ENCODE peak calls at places on chromosomes 7 and 10, in four cellular contexts. One of them, this sample, is unnamed.

GRCh38 chr7:143323650-143324049 is 7.7 kb downstream of the CLCN1 start:
- DNase-seq in adrenal gland: no peak
- DNase-seq in uterus: no peak
- DNase-seq in tibial nerve: no peak
- DNase-seq in this sample: no peak

GRCh38 chr7:117669818-117670217 is 190.0 kb downstream of the CFTR start:
- DNase-seq in adrenal gland: no peak
- DNase-seq in uterus: no peak
- DNase-seq in tibial nerve: no peak
- DNase-seq in this sample: no peak

GRCh38 chr10:117165557-117166419 is 27.7 kb upstream of the VAX1 start:
- DNase-seq in adrenal gland: peak
- DNase-seq in uterus: no peak
- DNase-seq in tibial nerve: no peak
- DNase-seq in this sample: peak

GRCh38 chr7:71705901-71706300 is 574.0 kb downstream of the GALNT17 start:
- DNase-seq in adrenal gland: no peak
- DNase-seq in uterus: no peak
- DNase-seq in tibial nerve: no peak
- DNase-seq in this sample: no peak

GRCh38 chr7:30654296-30655090 is 27.8 kb downstream of the CRHR2 start:
- DNase-seq in adrenal gland: no peak
- DNase-seq in uterus: no peak
- DNase-seq in tibial nerve: no peak
- DNase-seq in this sample: no peak

GRCh38 chr10:48536226-48536500 is 68.7 kb downstream of the ARHGAP22 start:
- DNase-seq in adrenal gland: no peak
- DNase-seq in uterus: no peak
- DNase-seq in tibial nerve: no peak
- DNase-seq in this sample: no peak

GRCh38 chr10:43118631-43119415 is 19.4 kb upstream of the CSGALNACT2 start:
- DNase-seq in adrenal gland: no peak
- DNase-seq in uterus: no peak
- DNase-seq in tibial nerve: no peak
- DNase-seq in this sample: no peak

GRCh38 chr10:60853107-60853506 is 74.8 kb downstream of the CDK1 start:
- DNase-seq in adrenal gland: no peak
- DNase-seq in uterus: no peak
- DNase-seq in tibial nerve: no peak
- DNase-seq in this sample: no peak

GRCh38 chr10:100799881-100800280 is 54.5 kb downstream of the PAX2 start:
- DNase-seq in adrenal gland: no peak
- DNase-seq in uterus: no peak
- DNase-seq in tibial nerve: no peak
- DNase-seq in this sample: no peak

GRCh38 chr10:92124524-92125168 is 166.2 kb downstream of the CPEB3 start:
- DNase-seq in adrenal gland: peak
- DNase-seq in uterus: no peak
- DNase-seq in tibial nerve: no peak
- DNase-seq in this sample: no peak

GRCh38 chr10:116264296-116264695 is 8.7 kb downstream of the GFRA1 start:
- DNase-seq in adrenal gland: no peak
- DNase-seq in uterus: no peak
- DNase-seq in tibial nerve: no peak
- DNase-seq in this sample: no peak

GRCh38 chr10:17290226-17290625 is 62.2 kb downstream of the VIM start:
- DNase-seq in adrenal gland: no peak
- DNase-seq in uterus: no peak
- DNase-seq in tibial nerve: no peak
- DNase-seq in this sample: no peak

GRCh38 chr7:134625571-134625970 is 21.1 kb upstream of the BPGM start:
- DNase-seq in adrenal gland: no peak
- DNase-seq in uterus: no peak
- DNase-seq in tibial nerve: no peak
- DNase-seq in this sample: no peak

GRCh38 chr10:132254841-132255240 is 52.9 kb downstream of the STK32C start:
- DNase-seq in adrenal gland: no peak
- DNase-seq in uterus: no peak
- DNase-seq in tibial nerve: no peak
- DNase-seq in this sample: no peak

GRCh38 chr10:48833674-48834073 is 106.0 kb downstream of the LRRC18 start:
- DNase-seq in adrenal gland: no peak
- DNase-seq in uterus: no peak
- DNase-seq in tibial nerve: no peak
- DNase-seq in this sample: no peak

GRCh38 chr10:30701471-30702173 is 72.1 kb upstream of the LYZL2 start:
- DNase-seq in adrenal gland: peak
- DNase-seq in uterus: no peak
- DNase-seq in tibial nerve: no peak
- DNase-seq in this sample: no peak

GRCh38 chr7:139431010-139431409 is 52.5 kb downstream of the KLRG2 start:
- DNase-seq in adrenal gland: no peak
- DNase-seq in uterus: no peak
- DNase-seq in tibial nerve: no peak
- DNase-seq in this sample: no peak

GRCh38 chr10:131068760-131069159 is 242.8 kb downstream of the TCERG1L start:
- DNase-seq in adrenal gland: no peak
- DNase-seq in uterus: no peak
- DNase-seq in tibial nerve: no peak
- DNase-seq in this sample: no peak

GRCh38 chr7:158029431-158029938 is 558.1 kb downstream of the PTPRN2 start:
- DNase-seq in adrenal gland: no peak
- DNase-seq in uterus: no peak
- DNase-seq in tibial nerve: no peak
- DNase-seq in this sample: no peak

GRCh38 chr7:1386623-1387220 is 72.5 kb downstream of the MICALL2 start:
- DNase-seq in adrenal gland: no peak
- DNase-seq in uterus: no peak
- DNase-seq in tibial nerve: no peak
- DNase-seq in this sample: no peak

GRCh38 chr10:131858583-131859340 is 42.0 kb upstream of the PPP2R2D start:
- DNase-seq in adrenal gland: no peak
- DNase-seq in uterus: no peak
- DNase-seq in tibial nerve: no peak
- DNase-seq in this sample: no peak

GRCh38 chr10:103564799-103565365 is 71.4 kb downstream of the NEURL1 start:
- DNase-seq in adrenal gland: peak
- DNase-seq in uterus: no peak
- DNase-seq in tibial nerve: no peak
- DNase-seq in this sample: no peak

GRCh38 chr7:42606217-42606905 is 305.5 kb downstream of the C7orf25 start:
- DNase-seq in adrenal gland: no peak
- DNase-seq in uterus: no peak
- DNase-seq in tibial nerve: no peak
- DNase-seq in this sample: no peak

GRCh38 chr7:82275342-82275741 is 168.2 kb downstream of the CACNA2D1 start:
- DNase-seq in adrenal gland: no peak
- DNase-seq in uterus: no peak
- DNase-seq in tibial nerve: no peak
- DNase-seq in this sample: no peak

GRCh38 chr7:46747222-46747621 is 826.1 kb upstream of the IGFBP3 start:
- DNase-seq in adrenal gland: no peak
- DNase-seq in uterus: no peak
- DNase-seq in tibial nerve: no peak
- DNase-seq in this sample: no peak

GRCh38 chr10:13808556-13809391 is 222.0 kb downstream of the PRPF18 start:
- DNase-seq in adrenal gland: no peak
- DNase-seq in uterus: no peak
- DNase-seq in tibial nerve: no peak
- DNase-seq in this sample: no peak

GRCh38 chr7:130346339-130346905 is 1.8 kb downstream of the CPA5 start:
- DNase-seq in adrenal gland: no peak
- DNase-seq in uterus: no peak
- DNase-seq in tibial nerve: no peak
- DNase-seq in this sample: no peak

GRCh38 chr7:50206521-50207250 is 97.8 kb upstream of the IKZF1 start:
- DNase-seq in adrenal gland: peak
- DNase-seq in uterus: no peak
- DNase-seq in tibial nerve: no peak
- DNase-seq in this sample: no peak

GRCh38 chr7:112204072-112204775 is 2.0 kb downstream of the DOCK4 start:
- DNase-seq in adrenal gland: peak
- DNase-seq in uterus: no peak
- DNase-seq in tibial nerve: no peak
- DNase-seq in this sample: no peak

GRCh38 chr7:159147246-159147645 is 2.6 kb upstream of the VIPR2 start:
- DNase-seq in adrenal gland: no peak
- DNase-seq in uterus: no peak
- DNase-seq in tibial nerve: no peak
- DNase-seq in this sample: no peak

GRCh38 chr7:40303996-40304395 is 169.2 kb downstream of the SUGCT start:
- DNase-seq in adrenal gland: no peak
- DNase-seq in uterus: no peak
- DNase-seq in tibial nerve: no peak
- DNase-seq in this sample: no peak

DNA sequence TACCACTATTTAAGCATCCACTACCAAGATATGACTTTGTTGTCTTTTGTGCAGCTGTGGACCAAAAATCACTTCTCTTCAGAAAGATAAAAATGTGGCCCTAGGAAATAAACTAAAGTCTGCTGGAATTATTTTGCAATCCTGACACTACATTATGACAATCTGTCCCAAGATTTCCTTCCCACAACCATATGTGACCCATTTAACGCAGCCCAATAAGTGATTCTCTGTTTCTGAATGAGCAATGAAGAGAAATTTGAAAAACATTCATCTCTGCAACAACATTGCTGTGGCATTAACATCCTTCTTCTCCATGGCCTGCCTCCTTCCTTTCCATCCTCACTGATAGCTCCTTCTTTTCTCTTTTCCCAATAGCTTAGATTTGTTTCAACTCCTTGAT is 212.0 kb downstream of the TSPAN12 start:
- DNase-seq in adrenal gland: no peak
- DNase-seq in uterus: no peak
- DNase-seq in tibial nerve: no peak
- DNase-seq in this sample: no peak
- H3K27ac ChIP-seq in adrenal gland: no peak
- H3K27ac ChIP-seq in uterus: no peak
- H3K27ac ChIP-seq in tibial nerve: no peak
- H3K27ac ChIP-seq in this sample: no peak

DNA sequence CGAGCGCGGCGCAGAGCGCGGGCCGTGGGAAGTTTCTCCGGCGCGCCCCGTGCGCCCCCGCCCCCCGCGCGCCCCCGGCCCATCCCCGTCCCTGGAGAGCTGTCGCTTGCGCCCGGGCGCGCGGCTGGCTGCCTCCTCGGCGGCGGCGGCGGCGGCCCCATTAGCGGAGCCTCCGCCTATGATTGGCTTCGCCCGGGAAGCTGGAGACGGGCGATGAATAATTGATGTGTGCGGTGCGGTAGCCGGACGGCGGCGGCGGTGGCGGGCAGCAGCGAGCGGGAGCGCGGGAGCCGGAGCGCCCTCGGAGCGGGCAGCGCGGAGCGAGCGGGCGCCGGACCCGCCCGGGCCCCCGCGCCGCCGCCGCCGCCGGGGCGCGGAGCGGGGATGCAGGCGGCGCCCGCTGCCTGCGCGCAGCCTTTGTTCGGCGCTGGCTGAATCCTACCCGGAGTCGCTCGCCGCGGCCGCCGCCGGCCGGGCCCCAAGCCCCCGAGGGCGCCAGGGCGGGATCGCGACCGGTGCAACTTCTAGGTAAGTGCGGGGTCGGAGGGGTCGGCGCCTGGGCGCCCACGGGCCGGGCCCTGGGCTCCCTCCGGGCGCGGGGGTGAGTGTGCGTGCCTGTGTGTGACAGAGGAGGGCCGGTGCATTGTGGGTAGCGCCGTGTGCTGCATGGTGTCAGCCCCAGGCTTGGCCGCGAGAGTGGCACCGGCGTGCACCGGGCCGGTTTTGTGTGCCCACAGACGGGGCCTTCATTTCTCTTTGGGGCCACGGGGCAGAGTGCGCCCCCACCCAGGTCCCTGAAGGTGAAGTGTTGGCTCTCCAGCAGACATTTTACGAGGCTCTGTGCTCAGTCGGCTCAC is 103.8 kb upstream of the PPIF start:
- DNase-seq in adrenal gland: no peak
- DNase-seq in uterus: no peak
- DNase-seq in tibial nerve: no peak
- DNase-seq in this sample: peak
- H3K27ac ChIP-seq in adrenal gland: peak
- H3K27ac ChIP-seq in uterus: peak
- H3K27ac ChIP-seq in tibial nerve: peak
- H3K27ac ChIP-seq in this sample: peak

DNA sequence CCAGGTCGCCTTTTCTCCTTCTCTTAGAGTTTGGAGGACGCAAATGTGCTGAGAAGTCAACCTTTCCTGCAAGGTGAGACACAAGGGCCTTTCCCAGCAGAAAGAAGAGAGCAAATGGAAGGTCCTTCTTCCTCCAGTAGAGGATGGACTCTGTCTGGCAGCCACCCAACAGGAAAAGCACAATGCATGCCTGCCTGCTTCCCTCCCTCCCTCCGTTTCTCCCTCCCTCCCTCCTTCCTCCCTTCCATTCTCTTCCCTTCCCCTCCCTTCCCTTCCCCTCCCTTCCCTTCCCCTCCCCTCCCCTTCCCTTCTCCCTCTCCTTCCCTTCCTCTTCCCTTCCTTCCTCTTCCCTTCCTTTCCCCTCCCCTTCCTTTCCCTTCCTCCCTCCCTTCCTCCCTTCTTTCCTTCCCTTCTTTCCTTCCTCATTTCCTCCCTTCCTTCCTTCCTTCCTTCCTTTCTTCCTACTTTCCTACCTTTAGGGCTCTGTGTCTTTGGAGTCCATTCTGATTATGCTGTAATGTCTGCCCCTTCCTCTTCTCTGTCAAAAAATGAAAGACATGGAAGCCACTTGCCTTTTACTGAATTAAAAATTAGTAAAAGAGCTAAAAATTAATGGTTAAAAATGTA is 66.4 kb downstream of the TRUB1 start:
- DNase-seq in adrenal gland: no peak
- DNase-seq in uterus: no peak
- DNase-seq in tibial nerve: no peak
- DNase-seq in this sample: no peak
- H3K27ac ChIP-seq in adrenal gland: no peak
- H3K27ac ChIP-seq in uterus: no peak
- H3K27ac ChIP-seq in tibial nerve: no peak
- H3K27ac ChIP-seq in this sample: no peak

DNA sequence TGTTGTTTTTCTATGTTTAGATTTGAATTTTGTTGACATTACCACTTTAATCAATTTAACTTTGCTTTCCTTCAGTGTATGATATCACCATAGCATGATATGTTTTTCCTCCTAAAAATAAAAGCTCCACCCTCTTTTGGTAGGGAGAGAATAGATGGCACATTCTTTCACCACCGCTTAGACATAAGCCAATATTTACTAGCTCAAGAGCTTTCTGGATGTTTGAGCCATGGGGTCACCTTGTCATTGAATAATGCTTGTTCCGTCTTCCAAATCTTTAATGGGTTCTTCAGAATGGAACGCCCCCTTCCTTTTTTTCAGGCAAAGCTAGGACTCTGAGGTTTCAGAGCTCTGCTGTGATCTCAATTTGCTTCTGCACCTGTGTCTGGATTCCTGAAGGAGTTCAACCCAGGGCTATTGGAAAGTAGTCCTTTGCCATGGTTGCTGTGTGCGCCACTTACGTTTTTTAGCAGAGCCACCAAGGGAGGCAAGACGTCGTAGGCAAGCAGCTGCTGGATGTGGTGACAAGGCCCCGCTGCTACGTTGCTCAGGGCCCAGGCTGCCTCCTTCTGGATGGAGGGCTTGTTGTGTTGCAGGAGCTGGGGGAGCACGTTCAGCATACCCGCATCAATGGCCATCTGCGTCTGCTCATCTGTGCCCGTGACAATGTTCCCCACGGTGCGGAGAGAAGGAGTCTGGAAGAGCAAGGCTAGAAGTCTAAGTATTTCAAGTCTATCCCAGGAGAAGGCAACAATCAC is 23.3 kb downstream of the KPNA7 start:
- DNase-seq in adrenal gland: no peak
- DNase-seq in uterus: no peak
- DNase-seq in tibial nerve: no peak
- DNase-seq in this sample: no peak
- H3K27ac ChIP-seq in adrenal gland: no peak
- H3K27ac ChIP-seq in uterus: no peak
- H3K27ac ChIP-seq in tibial nerve: no peak
- H3K27ac ChIP-seq in this sample: no peak

This sample was measured in caudate nucleus.